ENCODE peak calls at places on chromosomes 16 and 17, in eight cellular contexts. E is AG10803; Z is glutamatergic neuron; M is right atrium auricular region; N is astrocyte; V is dorsolateral prefrontal cortex; C is CD4-positive, alpha-beta T cell; H is psoas muscle. X is an unnamed sample.

GRCh38 chr17:14123579-14124278 is 54.4 kb downstream of the COX10 start:
- DNase-seq in M (no peak), C (no peak), V (no peak), N (no peak), E (no peak), H (no peak), Z (no peak), X (no peak)

GRCh38 chr16:30972872-30973271 is 12.1 kb upstream of the HSD3B7 start:
- DNase-seq in M (no peak), H (no peak), N (no peak), Z (no peak), E (no peak), C (no peak), V (no peak), X (no peak)

GRCh38 chr16:72990003-72990521 is 57.9 kb downstream of the ZFHX3 start:
- DNase-seq in N (peak), V (no peak), Z (no peak), C (no peak), E (peak), M (peak), H (peak), X (no peak)

GRCh38 chr16:65815707-65816106 is 550.8 kb upstream of the CDH5 start:
- DNase-seq in H (no peak), E (no peak), V (no peak), C (no peak), Z (no peak), M (no peak), N (no peak), X (no peak)

GRCh38 chr17:21474815-21475214 is 98.7 kb downstream of the KCNJ12 start:
- DNase-seq in H (no peak), M (no peak), C (no peak), N (no peak), E (no peak), Z (no peak), V (no peak), X (no peak)

GRCh38 chr16:84138824-84139627 is 6.0 kb downstream of the HSDL1 start:
- DNase-seq in V (no peak), E (peak), Z (peak), C (no peak), M (no peak), H (peak), N (peak), X (no peak)

GRCh38 chr16:73042807-73043206 is 5.1 kb downstream of the ZFHX3 start:
- DNase-seq in H (no peak), E (no peak), N (no peak), M (no peak), Z (no peak), V (no peak), C (no peak), X (no peak)

GRCh38 chr17:49029841-49030240 is 32.7 kb downstream of the IGF2BP1 start:
- DNase-seq in N (peak), V (no peak), Z (no peak), H (no peak), C (no peak), M (no peak), E (peak), X (no peak)

GRCh38 chr17:21460358-21460757 is 84.2 kb downstream of the KCNJ12 start:
- DNase-seq in M (peak), Z (no peak), C (no peak), V (no peak), E (no peak), N (no peak), H (no peak), X (no peak)

GRCh38 chr17:4998027-4998665 is 396 bp downstream of the KIF1C start:
- DNase-seq in M (no peak), Z (peak), E (peak), C (no peak), N (peak), V (peak), H (peak), X (no peak)

GRCh38 chr17:17993366-17993765 is 20.7 kb downstream of the DRC3 start:
- DNase-seq in H (no peak), C (no peak), E (no peak), N (no peak), M (no peak), Z (no peak), V (no peak), X (no peak)

GRCh38 chr16:77780378-77780837 is 8.0 kb upstream of the VAT1L start:
- DNase-seq in V (no peak), N (peak), Z (no peak), E (peak), C (no peak), H (no peak), M (no peak), X (no peak)

DNA sequence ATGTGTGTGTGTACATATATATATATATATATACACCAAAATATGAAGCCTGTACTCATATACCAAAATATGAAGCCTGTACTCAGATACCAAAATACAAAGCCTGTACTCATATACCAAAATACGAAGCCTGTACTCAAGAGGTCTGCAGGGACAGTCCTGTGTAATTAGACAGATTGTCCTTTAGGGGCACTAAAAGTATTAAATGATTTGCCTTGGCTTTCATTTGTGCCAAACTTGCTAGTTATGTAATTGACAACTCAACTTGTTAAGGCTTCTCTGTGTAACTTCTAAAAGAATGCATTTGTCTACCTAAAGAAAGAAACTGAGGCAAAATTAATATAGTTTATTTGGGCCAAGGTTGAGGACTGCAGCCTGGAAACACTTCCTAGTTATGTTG is 30.8 kb upstream of the DHX40 start:
- DNase-seq in E (peak), C (no peak), N (no peak), M (no peak), V (no peak), Z (no peak), H (no peak), X (no peak)
- TF ChIP-seq CTCF in E (peak), C (no peak), N (no peak), M (no peak), V (no peak), Z (no peak), H (no peak), X (peak)

DNA sequence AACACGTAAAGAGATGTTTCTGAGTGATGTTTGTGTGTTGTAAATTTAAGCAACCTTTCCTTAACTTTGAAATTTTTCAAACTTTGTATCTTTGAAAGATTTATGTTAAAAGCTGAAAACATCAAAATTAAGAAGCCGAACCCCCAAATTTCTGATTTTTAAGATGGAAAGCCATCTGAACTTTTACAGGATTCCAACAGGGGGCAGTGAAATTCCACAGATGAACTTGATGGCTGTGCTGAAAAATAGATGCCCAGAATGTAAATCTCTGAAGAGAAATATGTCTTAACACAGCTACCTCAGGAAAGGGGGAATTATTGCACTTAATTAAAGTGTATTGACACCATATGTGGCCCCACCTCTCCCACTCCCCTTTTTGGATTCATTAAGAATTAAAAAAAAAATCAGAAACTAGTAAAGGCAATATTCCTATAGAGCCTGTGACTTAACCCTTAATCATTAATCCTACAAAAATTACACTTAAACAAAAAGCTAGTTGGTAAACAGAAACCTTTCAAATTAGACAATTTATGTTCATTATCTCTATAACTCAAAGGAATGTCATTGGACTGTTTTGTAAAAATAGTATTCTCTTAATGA is 597.9 kb downstream of the KCNJ2 start:
- DNase-seq in N (peak), C (no peak), E (peak), V (no peak), H (no peak), M (no peak), Z (no peak), X (no peak)
- TF ChIP-seq CTCF in N (peak), C (no peak), E (peak), V (peak), H (peak), M (peak), Z (peak), X (peak)

GRCh38 chr16:23371368-23371767 is 69.3 kb downstream of the SCNN1B start:
- DNase-seq in M (no peak), V (no peak), E (no peak), N (no peak), C (no peak), Z (no peak), H (no peak), X (no peak)
- TF ChIP-seq CTCF in M (no peak), V (no peak), E (no peak), N (no peak), C (no peak), Z (no peak), H (no peak), X (no peak)

GRCh38 chr17:36680701-36681202 is 79.4 kb downstream of the MRM1 start:
- DNase-seq in E (no peak), Z (no peak), C (no peak), M (no peak), V (no peak), N (no peak), H (no peak), X (no peak)

GRCh38 chr17:36686123-36686669 is 84.8 kb downstream of the MRM1 start:
- DNase-seq in N (no peak), C (no peak), Z (no peak), H (no peak), V (no peak), M (no peak), E (no peak), X (peak)

GRCh38 chr17:36683387-36683786 is 82.0 kb downstream of the MRM1 start:
- DNase-seq in E (no peak), H (no peak), V (no peak), N (no peak), M (no peak), Z (no peak), C (no peak), X (peak)

GRCh38 chr17:36679815-36680467 is 78.6 kb downstream of the MRM1 start:
- DNase-seq in N (no peak), M (no peak), C (no peak), H (no peak), E (no peak), V (no peak), Z (no peak), X (peak)

GRCh38 chr17:36682804-36683203 is 81.4 kb downstream of the MRM1 start:
- DNase-seq in N (no peak), H (no peak), V (no peak), Z (no peak), E (no peak), M (no peak), C (no peak), X (peak)
- TF ChIP-seq CTCF in N (no peak), H (no peak), V (no peak), Z (no peak), E (no peak), M (no peak), C (no peak), X (no peak)